ENCODE peak calls at places on chromosomes 13 and 19, in six cellular contexts. I, F, T, Y, J and E are unnamed samples.

GRCh38 chr19:3275068-3275582 is 50.7 kb downstream of the CELF5 start:
- DNase-seq in I (no peak), F (no peak), T (peak), Y (no peak), J (no peak), E (peak)

GRCh38 chr13:40653558-40654318 is 12.7 kb downstream of the FOXO1 start:
- DNase-seq in I (no peak), F (no peak), T (no peak), Y (no peak), J (no peak), E (peak)

GRCh38 chr19:58554494-58555368 is at the start of gene CHMP2A:
- DNase-seq in I (peak), F (peak), T (peak), Y (peak), J (peak), E (peak)

GRCh38 chr13:42525035-42525504 is 48.9 kb upstream of the TNFSF11 start:
- DNase-seq in I (no peak), F (no peak), T (no peak), Y (no peak), J (no peak), E (no peak)

GRCh38 chr13:42487221-42487620 is 86.7 kb upstream of the TNFSF11 start:
- DNase-seq in I (no peak), F (no peak), T (no peak), Y (no peak), J (no peak), E (no peak)

GRCh38 chr13:52644108-52644507 is 1.9 kb downstream of the HNRNPA1L2 start:
- DNase-seq in I (no peak), F (no peak), T (no peak), Y (no peak), J (no peak), E (no peak)

GRCh38 chr19:23377276-23377675 is 18.0 kb downstream of the ZNF91 start:
- DNase-seq in I (no peak), F (no peak), T (no peak), Y (no peak), J (no peak), E (no peak)

GRCh38 chr13:84497613-84498012 is 615.3 kb upstream of the SLITRK1 start:
- DNase-seq in I (no peak), F (no peak), T (no peak), Y (no peak), J (no peak), E (no peak)

GRCh38 chr13:74250738-74251190 is 116.6 kb upstream of the KLF12 start:
- DNase-seq in I (no peak), F (no peak), T (no peak), Y (peak), J (no peak), E (no peak)

GRCh38 chr13:113655358-113656014 is 2.5 kb downstream of the ATP4B start:
- DNase-seq in I (peak), F (no peak), T (no peak), Y (no peak), J (peak), E (no peak)

GRCh38 chr13:111658150-111659100 is 338.0 kb downstream of the TEX29 start:
- DNase-seq in I (no peak), F (no peak), T (peak), Y (no peak), J (peak), E (no peak)

GRCh38 chr19:58581227-58582141 is 8.3 kb upstream of the MZF1 start:
- DNase-seq in I (peak), F (peak), T (peak), Y (peak), J (peak), E (peak)

GRCh38 chr19:14369399-14370168 is 11.7 kb upstream of the ADGRE5 start:
- DNase-seq in I (no peak), F (no peak), T (no peak), Y (no peak), J (no peak), E (peak)

GRCh38 chr19:1245884-1246816 is 2.2 kb upstream of the MIDN start:
- DNase-seq in I (peak), F (no peak), T (no peak), Y (no peak), J (peak), E (no peak)

GRCh38 chr13:45851171-45851889 is at the start of gene SIAH3:
- DNase-seq in I (no peak), F (peak), T (no peak), Y (no peak), J (peak), E (peak)

GRCh38 chr19:33441828-33442227 is 68.3 kb downstream of the CEBPG start:
- DNase-seq in I (no peak), F (no peak), T (no peak), Y (no peak), J (no peak), E (no peak)

GRCh38 chr13:41122838-41123237 is 9.8 kb downstream of the KBTBD6 start:
- DNase-seq in I (no peak), F (no peak), T (no peak), Y (no peak), J (no peak), E (no peak)

GRCh38 chr19:38665950-38666661 is 18.7 kb downstream of the ACTN4 start:
- DNase-seq in I (peak), F (no peak), T (no peak), Y (no peak), J (peak), E (no peak)

GRCh38 chr13:28864544-28864943 is 44.4 kb downstream of the MTUS2 start:
- DNase-seq in I (no peak), F (no peak), T (no peak), Y (no peak), J (no peak), E (no peak)

GRCh38 chr13:94217370-94217769 is 262.1 kb downstream of the DCT start:
- DNase-seq in I (no peak), F (no peak), T (no peak), Y (no peak), J (no peak), E (no peak)

GRCh38 chr13:97295279-97296182 is 73.4 kb downstream of the MBNL2 start:
- DNase-seq in I (no peak), F (no peak), T (no peak), Y (no peak), J (no peak), E (no peak)

GRCh38 chr19:6556480-6556879 is 25.7 kb downstream of the TNFSF9 start:
- DNase-seq in I (no peak), F (no peak), T (no peak), Y (no peak), J (no peak), E (peak)

GRCh38 chr13:23570099-23570926 is at the start of gene TNFRSF19:
- DNase-seq in I (no peak), F (no peak), T (no peak), Y (no peak), J (peak), E (no peak)

GRCh38 chr13:39803156-39803555 is 147.7 kb downstream of the COG6 start:
- DNase-seq in I (no peak), F (no peak), T (no peak), Y (no peak), J (no peak), E (no peak)

GRCh38 chr13:62964522-62964921 is 1548.9 kb upstream of the PCDH20 start:
- DNase-seq in I (no peak), F (no peak), T (no peak), Y (no peak), J (no peak), E (no peak)

GRCh38 chr19:30228726-30229523 is 143.3 kb upstream of the ZNF536 start:
- DNase-seq in I (no peak), F (no peak), T (no peak), Y (no peak), J (peak), E (no peak)

GRCh38 chr13:77002590-77003190 is 10.8 kb downstream of the CLN5 start:
- DNase-seq in I (no peak), F (no peak), T (no peak), Y (no peak), J (no peak), E (no peak)

GRCh38 chr13:45953082-45953481 is 99.5 kb downstream of the ZC3H13 start:
- DNase-seq in I (no peak), F (no peak), T (no peak), Y (no peak), J (no peak), E (no peak)

GRCh38 chr13:80297094-80297493 is 43.8 kb downstream of the SPRY2 start:
- DNase-seq in I (no peak), F (no peak), T (no peak), Y (no peak), J (peak), E (no peak)

GRCh38 chr13:63446329-63446728 is 2030.7 kb upstream of the PCDH20 start:
- DNase-seq in I (no peak), F (no peak), T (no peak), Y (no peak), J (no peak), E (no peak)

GRCh38 chr19:38417544-38418506 is 8.2 kb downstream of the RASGRP4 start:
- DNase-seq in I (peak), F (peak), T (peak), Y (no peak), J (peak), E (peak)

GRCh38 chr19:58578430-58578925 is 5.3 kb upstream of the MZF1 start:
- DNase-seq in I (no peak), F (no peak), T (no peak), Y (no peak), J (peak), E (no peak)

GRCh38 chr13:102913924-102914628 is 68.2 kb downstream of the ERCC5 start:
- DNase-seq in I (no peak), F (no peak), T (no peak), Y (no peak), J (no peak), E (no peak)

GRCh38 chr13:50421457-50422130 is 406.4 kb downstream of the KCNRG start:
- DNase-seq in I (no peak), F (no peak), T (no peak), Y (no peak), J (no peak), E (no peak)

GRCh38 chr13:114019367-114019766 is 45.5 kb upstream of the C13orf46 start:
- DNase-seq in I (no peak), F (no peak), T (no peak), Y (no peak), J (peak), E (peak)

GRCh38 chr19:53333071-53333465 is 481 bp upstream of the ZNF845 start:
- DNase-seq in I (peak), F (peak), T (peak), Y (no peak), J (peak), E (peak)

GRCh38 chr13:26095338-26095737 is 43.5 kb upstream of the SHISA2 start:
- DNase-seq in I (no peak), F (no peak), T (no peak), Y (no peak), J (no peak), E (no peak)

GRCh38 chr19:14814982-14815381 is 20.0 kb downstream of the OR7A5 start:
- DNase-seq in I (no peak), F (no peak), T (no peak), Y (no peak), J (no peak), E (no peak)

GRCh38 chr19:50909240-50910070 is 1.7 kb downstream of the KLK4 start:
- DNase-seq in I (no peak), F (no peak), T (peak), Y (no peak), J (peak), E (peak)

GRCh38 chr13:105655046-105655445 is 880.4 kb downstream of the EFNB2 start:
- DNase-seq in I (no peak), F (no peak), T (no peak), Y (no peak), J (no peak), E (no peak)

GRCh38 chr19:42831221-42832019 is 48.1 kb downstream of the PSG1 start:
- DNase-seq in I (no peak), F (no peak), T (no peak), Y (no peak), J (no peak), E (no peak)
- TF ChIP-seq CTCF in I (no peak), F (no peak), T (no peak), Y (no peak), J (no peak), E (no peak)

GRCh38 chr13:101757446-101758039 is 305.1 kb downstream of the ITGBL1 start:
- DNase-seq in I (no peak), F (no peak), T (no peak), Y (peak), J (no peak), E (no peak)
- TF ChIP-seq CTCF in I (peak), F (peak), T (peak), Y (peak), J (peak), E (peak)

DNA sequence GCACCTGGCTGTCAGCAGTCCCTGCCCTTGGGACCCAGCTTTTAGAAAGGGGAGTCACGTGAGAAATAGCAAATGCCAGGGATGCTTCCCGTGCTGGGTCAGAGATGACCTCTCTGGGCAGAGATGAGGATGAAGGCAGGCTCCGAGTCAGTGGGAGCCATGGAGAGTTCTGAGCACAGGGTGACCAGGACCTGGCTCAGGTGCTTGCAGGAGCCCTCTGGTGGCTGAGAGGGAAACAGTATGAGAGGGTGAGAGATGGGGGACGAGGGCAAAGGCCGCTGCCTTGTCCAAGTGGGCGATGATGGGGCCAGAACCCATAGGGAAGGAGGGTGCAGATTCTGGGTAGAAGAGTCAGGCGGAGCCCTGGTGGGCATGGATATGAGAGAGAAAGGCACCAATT is 15.8 kb downstream of the TMED1 start:
- DNase-seq in I (peak), F (no peak), T (no peak), Y (no peak), J (peak), E (peak)
- TF ChIP-seq CTCF in I (peak), F (no peak), T (peak), Y (peak), J (peak), E (peak)

GRCh38 chr13:32381539-32381938 is 46.4 kb downstream of the N4BP2L1 start:
- DNase-seq in I (no peak), F (no peak), T (no peak), Y (peak), J (peak), E (peak)

GRCh38 chr13:32376642-32377418 is 51.1 kb downstream of the N4BP2L1 start:
- DNase-seq in I (no peak), F (no peak), T (no peak), Y (no peak), J (no peak), E (no peak)

DNA sequence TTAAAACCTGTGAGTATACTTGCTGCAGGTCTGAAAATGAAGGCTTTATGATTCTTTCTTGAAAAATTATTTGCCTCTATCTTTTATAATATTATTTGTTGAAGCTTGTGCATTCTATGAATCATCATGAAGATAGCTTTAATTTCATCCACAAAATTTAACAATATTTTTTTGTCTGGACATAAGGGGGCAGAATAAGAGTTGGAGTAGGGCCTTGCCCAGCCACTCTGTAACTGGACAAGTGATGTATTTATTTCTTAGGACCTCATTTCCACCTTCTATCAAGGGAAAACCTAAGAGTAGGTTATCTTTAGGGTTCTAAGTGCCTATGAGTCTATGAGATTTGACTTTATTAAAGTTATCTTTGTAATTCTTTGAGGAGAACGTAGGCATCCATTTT is 49.9 kb downstream of the N4BP2L1 start:
- DNase-seq in I (no peak), F (no peak), T (no peak), Y (no peak), J (no peak), E (no peak)
- TF ChIP-seq CTCF in I (peak), F (no peak), T (no peak), Y (no peak), J (no peak), E (no peak)

GRCh38 chr13:51599444-51600176 is 15.3 kb downstream of the WDFY2 start:
- DNase-seq in I (no peak), F (no peak), T (no peak), Y (no peak), J (no peak), E (no peak)
- TF ChIP-seq CTCF in I (no peak), F (no peak), T (no peak), Y (no peak), J (peak), E (no peak)

GRCh38 chr19:5122671-5123409 is 153.9 kb downstream of the KDM4B start:
- DNase-seq in I (no peak), F (no peak), T (no peak), Y (no peak), J (no peak), E (no peak)
- TF ChIP-seq CTCF in I (no peak), F (no peak), T (peak), Y (no peak), J (no peak), E (no peak)